ENCODE peak calls at places on chromosomes 7 and 10, in ten cellular contexts. K, T, M, F, G, Y, W, L, C and O are unnamed samples.

GRCh38 chr10:49605177-49605938 is 4.8 kb upstream of the SLC18A3 start:
- DNase-seq in K (no peak), T (no peak), M (no peak), F (no peak), G (peak; percentile 33), Y (peak; percentile 19), W (no peak), L (no peak), C (no peak), O (no peak)

GRCh38 chr7:111527545-111527944 is 34.7 kb downstream of the IMMP2L start:
- DNase-seq in K (no peak), T (no peak), M (no peak), F (peak; percentile 4), G (no peak), Y (no peak), W (no peak), L (no peak), C (no peak), O (no peak)

GRCh38 chr10:86942441-86943315 is 14.7 kb downstream of the MMRN2 start:
- DNase-seq in K (no peak), T (no peak), M (no peak), F (no peak), G (no peak), Y (peak; percentile 71), W (no peak), L (no peak), C (no peak), O (no peak)

GRCh38 chr7:152112829-152113228 is 87.4 kb downstream of the GALNT11 start:
- DNase-seq in K (no peak), T (no peak), M (no peak), F (no peak), G (no peak), Y (no peak), W (no peak), L (no peak), C (no peak), O (no peak)

GRCh38 chr7:136302049-136302448 is 324.9 kb upstream of the MTPN start:
- DNase-seq in K (no peak), T (no peak), M (no peak), F (no peak), G (no peak), Y (no peak), W (no peak), L (no peak), C (no peak), O (no peak)

GRCh38 chr7:142376356-142376997 is 118.6 kb upstream of the PRSS58 start:
- DNase-seq in K (no peak), T (no peak), M (no peak), F (peak; percentile 74), G (no peak), Y (no peak), W (no peak), L (no peak), C (no peak), O (no peak)

GRCh38 chr7:5414876-5415275 is 8.8 kb downstream of the TNRC18 start:
- DNase-seq in K (no peak), T (peak; percentile 2), M (no peak), F (no peak), G (peak; percentile 55), Y (no peak), W (no peak), L (no peak), C (no peak), O (no peak)

GRCh38 chr7:5667391-5667790 is 114.1 kb downstream of the RNF216 start:
- DNase-seq in K (no peak), T (no peak), M (no peak), F (no peak), G (no peak), Y (peak; percentile 62), W (no peak), L (peak; percentile 23), C (no peak), O (no peak)

GRCh38 chr10:69394020-69394419 is 22.7 kb downstream of the TACR2 start:
- DNase-seq in K (no peak), T (no peak), M (no peak), F (no peak), G (no peak), Y (peak; percentile 12), W (no peak), L (no peak), C (no peak), O (no peak)

GRCh38 chr10:121678631-121679174 is 80.5 kb upstream of the FGFR2 start:
- DNase-seq in K (no peak), T (no peak), M (no peak), F (no peak), G (no peak), Y (no peak), W (no peak), L (no peak), C (no peak), O (no peak)

GRCh38 chr10:102311025-102311420 is 65.7 kb downstream of the GBF1 start:
- DNase-seq in K (no peak), T (no peak), M (no peak), F (no peak), G (no peak), Y (no peak), W (no peak), L (no peak), C (no peak), O (no peak)

GRCh38 chr7:155356323-155357105 is 58.8 kb downstream of the INSIG1 start:
- DNase-seq in K (peak; percentile 24), T (peak; percentile 67), M (no peak), F (peak; percentile 50), G (peak; percentile 68), Y (peak; percentile 86), W (no peak), L (peak; percentile 66), C (no peak), O (peak; percentile 73)

GRCh38 chr7:47221826-47222225 is 360.1 kb downstream of the TNS3 start:
- DNase-seq in K (no peak), T (no peak), M (no peak), F (no peak), G (no peak), Y (no peak), W (no peak), L (no peak), C (no peak), O (no peak)

GRCh38 chr7:63045575-63045974 is 953.1 kb upstream of the ZNF722 start:
- DNase-seq in K (no peak), T (no peak), M (no peak), F (no peak), G (no peak), Y (no peak), W (no peak), L (no peak), C (no peak), O (no peak)

GRCh38 chr10:116007256-116007891 is 265.6 kb downstream of the GFRA1 start:
- DNase-seq in K (no peak), T (no peak), M (no peak), F (no peak), G (no peak), Y (no peak), W (no peak), L (no peak), C (no peak), O (no peak)

GRCh38 chr10:97380513-97380912 is 20.6 kb downstream of the RRP12 start:
- DNase-seq in K (no peak), T (no peak), M (no peak), F (no peak), G (no peak), Y (peak; percentile 31), W (no peak), L (no peak), C (no peak), O (no peak)

GRCh38 chr10:33199731-33200130 is 134.7 kb downstream of the NRP1 start:
- DNase-seq in K (no peak), T (no peak), M (no peak), F (no peak), G (no peak), Y (no peak), W (no peak), L (no peak), C (no peak), O (no peak)

GRCh38 chr10:127889605-127890195 is 3.0 kb downstream of the CLRN3 start:
- DNase-seq in K (no peak), T (no peak), M (no peak), F (peak; percentile 76), G (no peak), Y (no peak), W (no peak), L (peak; percentile 17), C (no peak), O (peak; percentile 59)

GRCh38 chr10:96366508-96366907 is 7.7 kb upstream of the OPALIN start:
- DNase-seq in K (no peak), T (no peak), M (no peak), F (no peak), G (no peak), Y (no peak), W (no peak), L (no peak), C (no peak), O (no peak)

GRCh38 chr10:124099603-124100002 is 6.2 kb upstream of the CHST15 start:
- DNase-seq in K (no peak), T (no peak), M (no peak), F (no peak), G (no peak), Y (no peak), W (no peak), L (no peak), C (no peak), O (no peak)

GRCh38 chr10:6036861-6037321 is 25.3 kb downstream of the IL2RA start:
- DNase-seq in K (no peak), T (no peak), M (no peak), F (no peak), G (no peak), Y (peak; percentile 40), W (peak; percentile 36), L (no peak), C (no peak), O (no peak)

GRCh38 chr10:132141526-132142395 is 45.0 kb upstream of the DPYSL4 start:
- DNase-seq in K (no peak), T (no peak), M (no peak), F (no peak), G (no peak), Y (no peak), W (no peak), L (no peak), C (no peak), O (no peak)

GRCh38 chr7:5780801-5781496 is 514 bp downstream of the RNF216 start:
- DNase-seq in K (no peak), T (peak; percentile 20), M (no peak), F (no peak), G (no peak), Y (peak; percentile 65), W (peak; percentile 27), L (peak; percentile 55), C (no peak), O (peak; percentile 53)

GRCh38 chr7:28332031-28332430 is 80.3 kb upstream of the CREB5 start:
- DNase-seq in K (no peak), T (no peak), M (no peak), F (no peak), G (no peak), Y (no peak), W (no peak), L (no peak), C (no peak), O (no peak)